ENCODE peak calls at places on chromosomes 3 and 15, in nine cellular contexts. V is body of pancreas, W is sigmoid colon, G is fibroblast of pulmonary artery, Q is fibroblast of lung, R is GM23338, C is astrocyte, L is AG04449, K is HL-60. U is an unnamed sample.

GRCh38 chr15:39908186-39908585 is 11.9 kb downstream of the GPR176 start:
- DNase-seq in R (no peak), V (no peak), C (peak), G (peak), Q (peak), L (peak), K (no peak), W (no peak), U (no peak)

GRCh38 chr3:115074502-115074901 is 72.6 kb downstream of the ZBTB20 start:
- DNase-seq in C (peak), L (no peak), G (peak), Q (peak), V (no peak), K (no peak), R (no peak), W (no peak), U (no peak)

GRCh38 chr15:78808550-78808949 is 2.7 kb downstream of the ADAMTS7 start:
- DNase-seq in R (peak), L (no peak), Q (peak), K (peak), G (peak), C (no peak), V (no peak), W (no peak), U (peak)

GRCh38 chr3:143267984-143268383 is 148.4 kb downstream of the CHST2 start:
- DNase-seq in C (peak), W (no peak), G (no peak), R (no peak), L (no peak), V (no peak), Q (peak), K (no peak), U (no peak)

GRCh38 chr3:105823149-105823866 is 45.5 kb downstream of the CBLB start:
- DNase-seq in V (no peak), G (peak), R (no peak), L (peak), K (no peak), W (no peak), Q (peak), C (peak), U (no peak)

GRCh38 chr15:95263751-95264150 is 1032.4 kb downstream of the MCTP2 start:
- DNase-seq in C (no peak), G (no peak), V (no peak), Q (no peak), K (no peak), R (no peak), L (no peak), W (no peak), U (no peak)

GRCh38 chr15:84750583-84751092 is 2.2 kb downstream of the ZNF592 start:
- DNase-seq in Q (no peak), L (no peak), R (no peak), K (peak), W (no peak), C (no peak), G (no peak), V (no peak), U (no peak)

GRCh38 chr3:98982336-98982735 is 80.8 kb upstream of the DCBLD2 start:
- DNase-seq in R (no peak), W (no peak), C (peak), L (no peak), K (no peak), Q (peak), V (no peak), G (no peak), U (no peak)

GRCh38 chr3:23161896-23162570 is 41.1 kb upstream of the UBE2E2 start:
- DNase-seq in Q (no peak), K (no peak), W (no peak), V (no peak), C (peak), L (no peak), G (no peak), R (no peak), U (no peak)

GRCh38 chr3:50089603-50089945 is 855 bp downstream of the RBM5 start:
- DNase-seq in W (no peak), G (no peak), V (peak), Q (peak), C (peak), K (no peak), L (no peak), R (peak), U (no peak)

GRCh38 chr15:100999369-100999768 is 80.2 kb downstream of the LRRK1 start:
- DNase-seq in C (peak), W (no peak), L (no peak), G (no peak), V (no peak), R (no peak), Q (peak), K (no peak), U (no peak)

GRCh38 chr15:95202569-95203349 is 971.4 kb downstream of the MCTP2 start:
- DNase-seq in L (no peak), W (no peak), Q (peak), K (no peak), G (peak), R (no peak), V (no peak), C (peak), U (no peak)

GRCh38 chr3:59422312-59422711 is 372.5 kb upstream of the CFAP20DC start:
- DNase-seq in V (no peak), Q (peak), W (no peak), G (peak), C (peak), R (no peak), L (no peak), K (no peak), U (no peak)

GRCh38 chr3:8052599-8053185 is 448.9 kb upstream of the LMCD1 start:
- DNase-seq in V (peak), W (no peak), C (peak), Q (peak), G (no peak), L (no peak), R (no peak), K (no peak), U (no peak)

GRCh38 chr15:75349851-75350588 is 3.2 kb downstream of the NEIL1 start:
- DNase-seq in L (no peak), G (no peak), R (no peak), W (no peak), V (peak), K (peak), C (no peak), Q (no peak), U (peak)

GRCh38 chr15:96329403-96329981 is 1.0 kb upstream of the NR2F2 start:
- DNase-seq in K (no peak), R (no peak), L (no peak), G (peak), C (peak), W (no peak), V (no peak), Q (peak), U (no peak)

GRCh38 chr15:63056843-63057242 is 14.3 kb downstream of the TPM1 start:
- DNase-seq in Q (peak), R (no peak), W (peak), G (no peak), V (peak), L (no peak), K (no peak), C (no peak), U (no peak)

GRCh38 chr15:74200394-74200793 is 2.2 kb downstream of the STRA6 start:
- DNase-seq in R (no peak), W (peak), L (no peak), V (peak), Q (peak), G (peak), K (no peak), C (peak), U (no peak)

GRCh38 chr3:152083058-152083457 is 185.7 kb upstream of the MBNL1 start:
- DNase-seq in V (no peak), K (no peak), C (no peak), W (no peak), G (no peak), L (no peak), Q (no peak), R (no peak), U (no peak)

GRCh38 chr3:123319760-123320159 is 118.0 kb downstream of the SEC22A start:
- DNase-seq in K (no peak), W (no peak), G (no peak), L (no peak), Q (no peak), V (no peak), R (peak), C (no peak), U (no peak)

GRCh38 chr3:42067324-42067723 is 23.8 kb upstream of the TRAK1 start:
- DNase-seq in V (no peak), G (peak), L (no peak), K (no peak), W (no peak), C (peak), Q (peak), R (no peak), U (no peak)

GRCh38 chr3:133464573-133464972 is 64.7 kb downstream of the BFSP2 start:
- DNase-seq in V (no peak), Q (peak), C (peak), G (peak), L (no peak), W (no peak), K (no peak), R (no peak), U (no peak)

GRCh38 chr3:100537646-100538338 is 45.4 kb downstream of the TMEM45A start:
- DNase-seq in C (no peak), L (no peak), Q (no peak), V (no peak), K (no peak), W (no peak), G (no peak), R (no peak), U (no peak)

GRCh38 chr3:106333911-106334618 is 465.3 kb upstream of the CBLB start:
- DNase-seq in C (peak), L (no peak), V (no peak), W (no peak), K (no peak), G (peak), R (no peak), Q (peak), U (no peak)

GRCh38 chr3:171811059-171811912 is 1.0 kb upstream of the PLD1 start:
- DNase-seq in G (peak), V (no peak), K (peak), L (peak), W (peak), Q (peak), C (peak), R (no peak), U (no peak)

GRCh38 chr3:132161608-132162007 is 126.8 kb upstream of the CPNE4 start:
- DNase-seq in G (no peak), K (no peak), Q (no peak), L (no peak), V (no peak), W (no peak), R (peak), C (no peak), U (no peak)

GRCh38 chr15:69085325-69086081 is 71.0 kb downstream of the NOX5 start:
- DNase-seq in L (no peak), R (no peak), K (no peak), V (no peak), Q (no peak), W (no peak), G (no peak), C (no peak), U (no peak)

GRCh38 chr15:31365655-31366127 is 39.1 kb downstream of the KLF13 start:
- DNase-seq in V (peak), G (peak), C (peak), R (peak), K (peak), Q (peak), L (no peak), W (peak), U (peak)
- H3K4me3 ChIP-seq in V (no peak), G (no peak), C (no peak), R (peak), K (no peak), Q (no peak), L (no peak), W (peak), U (peak)

GRCh38 chr15:88894819-88895767 is at the start of gene HAPLN3:
- DNase-seq in K (no peak), R (peak), G (peak), C (no peak), L (no peak), V (peak), Q (peak), W (no peak), U (peak)
- H3K4me3 ChIP-seq in K (no peak), R (peak), G (peak), C (peak), L (peak), V (no peak), Q (peak), W (peak), U (peak)

GRCh38 chr15:70704166-70704565 is 59.2 kb downstream of the UACA start:
- DNase-seq in L (no peak), G (no peak), R (no peak), W (no peak), C (no peak), V (no peak), K (no peak), Q (no peak), U (no peak)

GRCh38 chr15:70702584-70702983 is 60.8 kb downstream of the UACA start:
- DNase-seq in L (no peak), Q (no peak), V (no peak), W (no peak), G (no peak), R (no peak), C (no peak), K (no peak), U (no peak)

GRCh38 chr15:70703483-70703882 is 59.9 kb downstream of the UACA start:
- DNase-seq in V (no peak), Q (peak), R (peak), G (peak), L (no peak), C (peak), W (no peak), K (no peak), U (no peak)

GRCh38 chr15:70701891-70702568 is 61.3 kb downstream of the UACA start:
- DNase-seq in W (no peak), C (peak), K (no peak), L (no peak), R (no peak), Q (peak), V (no peak), G (peak), U (no peak)

DNA sequence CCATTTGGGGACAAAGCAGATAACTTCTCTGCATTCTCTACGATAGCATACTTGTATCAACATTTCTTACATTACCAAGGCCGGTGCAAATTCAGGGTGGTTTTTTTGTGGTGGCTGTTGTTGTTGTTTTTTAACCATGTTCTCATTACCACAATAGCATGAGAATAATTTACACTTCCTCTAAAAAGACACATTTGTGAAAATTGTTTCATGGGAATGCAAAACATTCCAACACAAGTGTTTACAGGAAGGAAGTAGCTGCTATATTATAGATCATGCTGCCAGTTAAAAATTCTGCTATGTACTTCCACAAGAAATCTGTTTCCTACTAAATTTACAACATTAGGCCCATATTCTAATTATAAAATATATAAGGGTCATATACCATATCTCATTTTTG is 60.3 kb downstream of the UACA start:
- DNase-seq in C (no peak), L (no peak), Q (peak), V (no peak), W (no peak), K (no peak), G (no peak), R (no peak), U (no peak)
- H3K4me3 ChIP-seq in C (peak), L (no peak), Q (peak), V (no peak), W (peak), K (no peak), G (no peak), R (no peak), U (no peak)

DNA sequence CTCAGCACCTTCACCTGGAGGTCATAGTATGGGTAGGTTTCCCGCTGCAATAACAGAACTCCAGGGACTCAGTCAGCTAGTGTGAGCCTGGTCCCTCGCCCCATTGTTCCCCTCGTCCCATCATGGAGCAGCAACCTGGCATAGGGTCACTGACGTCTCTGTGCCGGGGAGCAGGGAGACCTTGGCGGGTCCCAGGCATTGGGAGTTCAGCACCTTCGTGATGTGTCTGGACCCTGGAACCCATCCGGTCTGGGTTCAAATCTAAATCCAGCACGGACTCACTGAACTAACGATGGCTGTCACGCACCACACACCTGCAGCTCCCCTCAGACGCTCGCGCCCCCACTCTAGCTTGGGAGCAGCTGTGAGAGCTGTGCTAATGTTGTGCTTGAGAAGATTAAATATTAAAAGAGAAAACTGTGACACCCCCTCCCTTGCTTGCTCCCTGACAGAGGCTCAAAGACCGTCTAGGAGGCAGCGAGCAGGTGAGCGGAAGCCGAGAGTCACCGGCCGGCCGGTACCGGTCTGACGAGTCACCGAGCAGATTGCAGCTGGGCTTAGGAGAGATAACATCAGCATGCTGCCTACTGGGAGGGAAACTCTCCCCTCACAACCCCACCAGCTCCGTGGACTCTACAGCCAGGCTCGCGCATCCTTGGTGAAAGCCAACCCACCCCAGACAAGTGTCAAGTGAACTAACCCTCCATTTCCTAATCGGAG is 730 bp downstream of the PLA2G4F start:
- DNase-seq in V (peak), Q (no peak), K (no peak), R (no peak), L (no peak), W (no peak), G (no peak), C (no peak), U (no peak)
- H3K4me3 ChIP-seq in V (no peak), Q (no peak), K (no peak), R (no peak), L (no peak), W (no peak), G (no peak), C (no peak), U (no peak)

GRCh38 chr3:124451655-124452317 is 278.5 kb upstream of the UMPS start:
- DNase-seq in R (no peak), K (no peak), W (no peak), V (no peak), Q (no peak), G (no peak), L (no peak), C (no peak), U (no peak)
- H3K4me3 ChIP-seq in R (no peak), K (no peak), W (no peak), V (no peak), Q (no peak), G (no peak), L (no peak), C (no peak), U (no peak)

GRCh38 chr3:69439683-69440270 is 53.9 kb upstream of the FRMD4B start:
- DNase-seq in K (no peak), V (no peak), Q (peak), L (no peak), G (peak), W (no peak), C (no peak), R (peak), U (no peak)
- H3K4me3 ChIP-seq in K (no peak), V (no peak), Q (no peak), L (no peak), G (no peak), W (no peak), C (no peak), R (no peak), U (no peak)

DNA sequence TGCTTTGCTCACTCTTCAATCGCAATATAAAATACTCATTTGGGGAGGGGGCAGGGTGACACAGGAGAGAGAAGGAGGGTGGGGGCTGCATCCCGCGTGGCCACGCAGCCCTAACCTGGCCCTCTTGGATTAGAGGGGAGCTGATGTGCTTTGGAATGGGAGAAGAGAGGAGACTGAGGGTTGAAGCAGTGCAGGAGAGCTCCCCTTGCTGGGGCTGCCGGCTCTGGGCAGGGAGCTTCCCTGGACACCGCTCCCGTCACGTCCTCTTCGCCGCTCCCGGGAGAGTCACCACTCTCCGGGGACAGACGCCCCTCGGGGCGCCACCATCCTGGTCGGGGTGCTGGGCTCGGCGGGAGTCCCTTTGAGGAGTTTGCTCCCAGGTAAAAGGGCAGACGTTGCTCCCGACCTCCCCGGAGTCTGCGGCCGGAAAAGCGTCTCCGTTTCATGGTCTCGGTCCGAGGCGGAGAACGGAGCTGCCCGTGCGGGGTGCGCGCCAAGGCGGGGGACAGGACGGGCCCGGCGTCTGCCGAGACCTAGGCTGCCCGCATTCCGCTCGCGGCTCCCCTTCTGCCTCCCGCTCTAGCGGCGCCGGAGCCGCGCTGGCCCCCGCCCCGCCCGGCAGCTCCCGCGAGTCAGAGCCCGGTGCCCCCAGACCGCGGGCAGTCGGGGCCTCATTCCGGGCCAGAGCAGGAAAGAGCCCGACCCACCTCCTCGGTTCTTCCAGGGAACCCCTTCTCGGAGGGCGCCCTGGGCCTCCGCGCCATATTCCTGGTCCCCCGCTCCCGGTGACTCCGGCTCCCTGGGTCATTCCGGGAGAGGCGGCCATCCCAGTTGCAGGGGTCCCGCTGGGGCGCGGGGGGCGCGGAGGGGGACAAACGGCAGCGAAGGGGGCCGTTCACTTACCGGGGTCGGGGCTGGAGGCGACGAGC is 603 bp downstream of the SLC7A14 start:
- DNase-seq in V (no peak), L (no peak), C (no peak), Q (no peak), R (peak), G (no peak), K (no peak), W (no peak), U (no peak)
- H3K4me3 ChIP-seq in V (no peak), L (peak), C (peak), Q (peak), R (peak), G (peak), K (no peak), W (peak), U (no peak)

DNA sequence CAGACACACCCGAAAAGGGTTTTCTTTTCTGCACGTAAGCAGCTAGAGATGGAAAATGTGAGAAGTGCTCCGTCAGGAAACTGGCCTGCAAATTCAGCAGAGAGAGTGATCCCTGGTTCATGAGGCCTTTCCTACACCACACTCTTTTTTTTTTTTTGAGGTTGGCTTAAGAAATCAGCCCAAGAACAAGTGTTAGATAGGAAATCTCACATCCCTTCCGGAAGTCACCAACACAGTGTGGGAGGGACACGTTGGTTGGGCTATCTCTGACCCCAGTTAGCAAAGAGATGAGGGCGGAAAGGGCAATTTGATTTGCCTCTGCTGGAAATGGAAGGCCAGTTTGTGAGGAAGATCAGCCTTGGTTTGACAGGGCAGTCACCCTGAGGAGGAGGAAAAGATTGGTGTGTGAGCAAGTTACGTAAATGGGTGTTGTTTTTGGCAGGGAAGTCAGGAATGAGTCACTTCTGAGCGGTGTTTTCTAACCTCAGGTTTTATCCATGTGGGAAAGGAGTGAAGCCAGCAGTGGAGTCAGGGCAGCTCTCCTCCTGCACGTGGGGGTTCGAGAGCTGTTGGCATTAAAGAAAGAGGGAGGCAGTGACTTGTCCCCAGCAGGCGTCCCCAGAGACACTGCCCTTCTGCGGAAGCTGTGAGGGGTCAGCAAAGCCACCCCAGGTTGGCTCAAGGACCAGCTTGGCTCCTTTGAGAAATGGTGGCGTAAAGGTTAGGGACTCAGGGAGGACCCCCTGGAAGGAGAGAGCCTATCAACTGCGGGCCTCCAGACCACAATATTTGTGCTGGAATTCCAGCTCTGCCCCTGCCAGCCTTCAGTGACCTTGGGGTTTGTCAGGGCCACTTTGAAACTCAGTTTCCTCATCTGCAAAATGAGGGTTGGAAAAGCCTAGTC is 237.6 kb upstream of the BHLHE40 start:
- DNase-seq in Q (peak), V (peak), C (peak), L (peak), W (peak), G (peak), K (peak), R (no peak), U (no peak)
- H3K4me3 ChIP-seq in Q (no peak), V (no peak), C (no peak), L (no peak), W (no peak), G (no peak), K (no peak), R (no peak), U (no peak)

U was measured in Jurkat, Clone E6-1.